ENCODE peak calls at places on chromosomes 12 and 14, in ten cellular contexts. J is mesothelial cell of epicardium, U is GM10248, F is cardiac muscle cell, O is endodermal cell, W is body of pancreas, L is foreskin fibroblast, C is thoracic aorta, P is esophagus squamous epithelium, E is fibroblast of the aortic adventitia. B is an unnamed sample.

GRCh38 chr12:20604408-20604807 is 90.7 kb upstream of the SLCO1C1 start:
- DNase-seq in C (no peak), L (no peak), F (no peak), P (no peak), O (no peak), U (no peak), W (no peak), E (no peak), J (no peak), B (no peak)

GRCh38 chr14:56686416-56686815 is 106.8 kb downstream of the TMEM260 start:
- DNase-seq in J (no peak), L (no peak), W (peak), O (peak), F (peak), E (no peak), C (no peak), U (no peak), P (no peak), B (no peak)

GRCh38 chr14:64682173-64682710 is 22.0 kb upstream of the PLEKHG3 start:
- DNase-seq in L (peak), C (peak), U (no peak), E (peak), O (peak), W (peak), P (no peak), F (no peak), J (no peak), B (no peak)

GRCh38 chr12:122024132-122024785 is 2.6 kb downstream of the BCL7A start:
- DNase-seq in J (no peak), L (no peak), F (no peak), E (no peak), W (peak), P (no peak), O (no peak), U (no peak), C (no peak), B (no peak)

GRCh38 chr14:81165188-81165587 is 55.6 kb downstream of the GTF2A1 start:
- DNase-seq in U (no peak), W (no peak), C (no peak), J (no peak), P (no peak), F (peak), O (no peak), L (peak), E (no peak), B (no peak)

GRCh38 chr12:75853621-75854020 is 178.0 kb downstream of the PHLDA1 start:
- DNase-seq in W (no peak), J (no peak), L (peak), F (no peak), U (no peak), P (no peak), O (no peak), E (peak), C (no peak), B (no peak)

GRCh38 chr14:23079716-23080115 is 15.2 kb downstream of the ACIN1 start:
- DNase-seq in O (no peak), P (no peak), E (no peak), U (no peak), C (no peak), F (no peak), J (no peak), L (peak), W (no peak), B (no peak)

GRCh38 chr12:30598889-30599288 is 96.8 kb downstream of the IPO8 start:
- DNase-seq in C (no peak), W (no peak), O (no peak), J (no peak), F (no peak), L (no peak), E (peak), P (no peak), U (no peak), B (no peak)

GRCh38 chr12:4584281-4584680 is 22.3 kb downstream of the DYRK4 start:
- DNase-seq in J (no peak), W (no peak), O (no peak), E (no peak), P (no peak), U (no peak), F (no peak), L (no peak), C (no peak), B (no peak)

GRCh38 chr12:13962699-13963098 is 18.7 kb downstream of the GRIN2B start:
- DNase-seq in P (no peak), E (no peak), C (no peak), O (peak), W (no peak), U (no peak), L (no peak), J (no peak), F (peak), B (no peak)

GRCh38 chr12:9735601-9736000 is 2.7 kb upstream of the CLECL1 start:
- DNase-seq in W (no peak), C (no peak), J (no peak), O (no peak), L (no peak), F (no peak), E (no peak), U (no peak), P (no peak), B (no peak)

GRCh38 chr12:48388938-48389337 is 38.2 kb upstream of the ZNF641 start:
- DNase-seq in F (no peak), P (no peak), L (peak), W (no peak), E (peak), J (no peak), O (no peak), C (no peak), U (no peak), B (no peak)

GRCh38 chr12:71804505-71804904 is 35.1 kb upstream of the TBC1D15 start:
- DNase-seq in L (no peak), F (no peak), U (no peak), W (no peak), E (no peak), J (no peak), C (no peak), P (no peak), O (peak), B (no peak)

GRCh38 chr12:59023861-59024424 is 103.6 kb upstream of the LRIG3 start:
- DNase-seq in O (no peak), P (no peak), L (no peak), C (no peak), W (no peak), E (no peak), F (no peak), U (no peak), J (no peak), B (no peak)

GRCh38 chr12:74646831-74647230 is 109.2 kb downstream of the ATXN7L3B start:
- DNase-seq in J (no peak), L (no peak), O (no peak), P (no peak), F (peak), E (peak), U (no peak), W (no peak), C (no peak), B (no peak)

GRCh38 chr12:68467514-68467913 is 135.4 kb upstream of the MDM1 start:
- DNase-seq in C (no peak), O (no peak), U (no peak), J (no peak), F (no peak), E (no peak), P (no peak), W (no peak), L (no peak), B (no peak)

GRCh38 chr12:100716658-100716948 is 78.0 kb upstream of the ANO4 start:
- DNase-seq in J (no peak), L (peak), C (no peak), O (peak), P (no peak), U (no peak), W (no peak), F (no peak), E (no peak), B (no peak)

GRCh38 chr14:80695869-80696268 is 245.7 kb downstream of the CEP128 start:
- DNase-seq in F (no peak), C (no peak), J (no peak), E (no peak), W (no peak), U (no peak), O (no peak), P (no peak), L (no peak), B (no peak)

GRCh38 chr12:54853933-54854538 is at the start of gene MUCL1:
- DNase-seq in W (peak), J (peak), E (peak), U (peak), L (peak), O (peak), F (peak), P (no peak), C (no peak), B (peak)

GRCh38 chr14:50605776-50606175 is 45.8 kb downstream of the ATL1 start:
- DNase-seq in J (no peak), L (no peak), P (no peak), C (no peak), O (no peak), F (no peak), E (peak), W (no peak), U (no peak), B (no peak)

GRCh38 chr14:100340454-100340813 is 17.3 kb downstream of the SLC25A47 start:
- DNase-seq in F (no peak), E (no peak), C (no peak), J (no peak), U (no peak), W (no peak), P (no peak), L (no peak), O (no peak), B (no peak)

GRCh38 chr12:10719482-10719881 is 3.6 kb downstream of the YBX3 start:
- DNase-seq in C (no peak), E (no peak), W (no peak), F (no peak), L (no peak), P (no peak), U (no peak), J (no peak), O (no peak), B (no peak)

GRCh38 chr12:2751686-2752085 is 43.1 kb upstream of the FKBP4 start:
- DNase-seq in P (no peak), W (no peak), J (no peak), O (peak), U (no peak), L (no peak), C (no peak), F (no peak), E (no peak), B (no peak)

GRCh38 chr14:94143239-94143638 is 13.8 kb upstream of the IFI27L2 start:
- DNase-seq in J (no peak), F (peak), C (no peak), E (no peak), O (peak), P (no peak), W (no peak), U (no peak), L (peak), B (no peak)
- TF ChIP-seq CTCF in J (peak), F (peak), C (no peak), E (peak), O (peak), P (no peak), W (no peak), U (peak), L (peak), B (peak)

DNA sequence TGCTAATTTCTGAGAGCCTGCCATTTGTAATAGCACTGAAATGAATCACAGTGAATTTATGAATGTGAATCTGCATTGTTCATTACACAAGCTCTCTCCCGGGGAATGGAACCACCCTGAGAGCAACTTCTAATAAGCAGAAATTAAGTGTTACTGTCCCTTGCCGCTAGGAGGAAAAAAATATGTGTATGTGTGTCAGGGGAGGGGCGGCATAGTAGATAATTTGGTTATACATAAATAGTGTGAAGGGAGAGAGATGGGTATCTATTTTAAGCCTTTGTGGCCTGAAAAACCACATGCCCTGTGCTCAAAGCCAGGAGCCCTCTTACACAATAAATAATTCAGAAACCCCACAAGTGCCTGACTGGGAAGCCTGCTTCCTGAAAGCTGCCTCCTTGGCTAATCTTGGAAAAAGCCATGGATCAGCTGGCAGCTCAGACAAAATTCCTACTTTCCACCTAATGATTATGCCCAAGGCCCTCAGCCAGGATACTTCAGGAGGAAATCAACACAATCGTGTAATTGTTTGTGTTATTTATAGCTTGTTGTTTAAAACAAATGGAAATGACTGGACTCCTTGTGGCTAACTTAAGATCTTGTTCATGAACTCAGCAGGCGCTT is 366.2 kb upstream of the KITLG start:
- DNase-seq in F (no peak), U (no peak), J (no peak), L (peak), E (peak), P (no peak), W (no peak), O (no peak), C (no peak), B (no peak)
- TF ChIP-seq CTCF in F (peak), U (no peak), J (no peak), L (peak), E (peak), P (no peak), W (no peak), O (no peak), C (no peak), B (no peak)

GRCh38 chr12:53355121-53355520 is 19.0 kb upstream of the SP7 start:
- DNase-seq in J (no peak), F (no peak), W (no peak), E (no peak), O (no peak), L (no peak), C (no peak), U (no peak), P (no peak), B (no peak)
- TF ChIP-seq CTCF in J (no peak), F (no peak), W (no peak), E (no peak), O (no peak), L (no peak), C (no peak), U (no peak), P (no peak), B (no peak)

GRCh38 chr14:39628087-39628486 is 195.9 kb upstream of the FBXO33 start:
- DNase-seq in O (no peak), E (no peak), L (no peak), P (no peak), W (no peak), F (no peak), U (no peak), C (no peak), J (no peak), B (no peak)
- TF ChIP-seq CTCF in O (no peak), E (no peak), L (no peak), P (no peak), W (no peak), F (no peak), U (no peak), C (no peak), J (no peak), B (no peak)

GRCh38 chr14:42045393-42045792 is 438.7 kb downstream of the LRFN5 start:
- DNase-seq in E (no peak), P (no peak), O (no peak), J (no peak), U (no peak), L (no peak), C (no peak), W (no peak), F (no peak), B (no peak)
- TF ChIP-seq CTCF in E (no peak), P (no peak), O (no peak), J (no peak), U (no peak), L (no peak), C (no peak), W (no peak), F (no peak), B (no peak)

GRCh38 chr12:110337912-110338710 is 57.1 kb downstream of the ATP2A2 start:
- DNase-seq in O (peak), U (no peak), L (no peak), J (no peak), P (no peak), C (no peak), E (no peak), W (no peak), F (no peak), B (no peak)

GRCh38 chr12:110339184-110339952 is 58.3 kb downstream of the ATP2A2 start:
- DNase-seq in C (no peak), W (no peak), F (no peak), O (peak), U (no peak), P (no peak), E (no peak), J (no peak), L (no peak), B (no peak)

GRCh38 chr12:110335481-110336045 is 54.5 kb downstream of the ATP2A2 start:
- DNase-seq in W (no peak), P (no peak), U (no peak), C (no peak), L (no peak), J (no peak), F (no peak), E (no peak), O (peak), B (no peak)

GRCh38 chr12:110340706-110341105 is 59.7 kb downstream of the ATP2A2 start:
- DNase-seq in L (no peak), J (no peak), E (no peak), P (no peak), U (no peak), F (no peak), W (no peak), O (peak), C (no peak), B (no peak)

DNA sequence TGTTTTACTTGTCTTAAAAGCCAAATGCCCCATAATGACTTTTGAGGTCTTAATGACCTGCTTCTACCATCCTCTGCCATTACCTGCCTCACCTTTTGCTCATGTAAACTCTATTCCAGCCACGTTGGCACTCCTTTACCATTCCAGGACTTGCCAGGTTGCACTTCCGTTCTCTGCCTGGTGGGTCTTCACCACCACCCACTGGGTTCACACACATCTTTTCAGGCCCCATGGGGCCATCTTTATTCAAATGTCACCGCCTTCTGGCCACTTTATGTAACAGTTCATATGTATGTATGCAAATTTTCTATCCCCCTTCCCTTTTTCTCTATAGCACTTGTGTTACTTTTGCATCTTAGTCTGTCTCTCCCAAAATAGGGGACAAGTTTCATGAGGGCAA is 57.7 kb downstream of the ATP2A2 start:
- DNase-seq in E (no peak), O (peak), J (no peak), U (peak), C (no peak), L (no peak), F (no peak), W (no peak), P (no peak), B (no peak)
- TF ChIP-seq CTCF in E (no peak), O (peak), J (peak), U (no peak), C (no peak), L (no peak), F (peak), W (no peak), P (peak), B (peak)

GRCh38 chr14:79278286-79278797 is 933.0 kb downstream of the DIO2 start:
- DNase-seq in C (no peak), E (no peak), L (no peak), O (no peak), W (peak), J (no peak), U (no peak), F (no peak), P (no peak), B (peak)

GRCh38 chr14:79278798-79279644 is 932.3 kb downstream of the DIO2 start:
- DNase-seq in J (peak), P (no peak), U (no peak), O (peak), L (peak), F (peak), W (peak), E (peak), C (peak), B (peak)

GRCh38 chr14:79275367-79275655 is 936.0 kb downstream of the DIO2 start:
- DNase-seq in L (no peak), U (no peak), F (no peak), J (no peak), E (no peak), W (no peak), P (no peak), O (no peak), C (no peak), B (no peak)

GRCh38 chr14:79271122-79271521 is 940.2 kb downstream of the DIO2 start:
- DNase-seq in C (no peak), J (no peak), L (no peak), E (no peak), O (no peak), W (no peak), F (no peak), U (no peak), P (no peak), B (no peak)

GRCh38 chr14:79274641-79275366 is 936.5 kb downstream of the DIO2 start:
- DNase-seq in C (no peak), W (no peak), P (no peak), L (no peak), O (no peak), U (no peak), F (no peak), J (no peak), E (no peak), B (no peak)
- TF ChIP-seq CTCF in C (no peak), W (no peak), P (no peak), L (no peak), O (peak), U (no peak), F (no peak), J (no peak), E (peak), B (peak)

B was measured in neural crest cell.